ENCODE peak calls at places on chromosomes 7 and 10, in five cellular contexts. F is esophagus squamous epithelium, J is left ventricle myocardium inferior, O is neural progenitor cell, L is SJSA1. M is an unnamed sample.

GRCh38 chr7:66211429-66211828 is 6.3 kb downstream of the TPST1 start:
- DNase-seq in O (no peak), F (no peak), J (no peak), L (no peak), M (peak; percentile 29)

GRCh38 chr10:51204076-51204475 is 129.8 kb downstream of the PRKG1 start:
- DNase-seq in F (no peak), O (no peak), L (no peak), J (no peak), M (no peak)

GRCh38 chr10:59036311-59037017 is 140.0 kb upstream of the PHYHIPL start:
- DNase-seq in J (no peak), L (no peak), F (no peak), O (no peak), M (no peak)

GRCh38 chr7:1620835-1621234 is 49.2 kb upstream of the ELFN1 start:
- DNase-seq in J (no peak), O (no peak), F (no peak), L (no peak), M (no peak)

GRCh38 chr7:77415474-77415821 is 701 bp downstream of the GSAP start:
- DNase-seq in F (no peak), J (no peak), L (no peak), O (peak; percentile 42), M (no peak)

GRCh38 chr10:121189092-121189491 is 337.9 kb downstream of the WDR11 start:
- DNase-seq in O (no peak), F (no peak), J (no peak), L (no peak), M (no peak)

GRCh38 chr10:91690412-91690811 is 57.5 kb upstream of the PPP1R3C start:
- DNase-seq in O (no peak), F (no peak), J (no peak), L (no peak), M (no peak)

GRCh38 chr7:81603-82342 is 110.6 kb upstream of the FAM20C start:
- DNase-seq in O (no peak), F (no peak), J (no peak), L (peak; percentile 25), M (peak; percentile 6)

GRCh38 chr10:21751341-21752310 is 217.6 kb downstream of the MLLT10 start:
- DNase-seq in J (no peak), L (no peak), F (no peak), O (no peak), M (no peak)

GRCh38 chr10:131870411-131870810 is 30.4 kb upstream of the PPP2R2D start:
- DNase-seq in F (no peak), J (no peak), O (no peak), L (no peak), M (no peak)

GRCh38 chr10:131865223-131865917 is 35.4 kb upstream of the PPP2R2D start:
- DNase-seq in L (no peak), J (no peak), O (no peak), F (no peak), M (no peak)

GRCh38 chr10:131869344-131869743 is 31.5 kb upstream of the PPP2R2D start:
- DNase-seq in J (no peak), L (no peak), F (no peak), O (no peak), M (no peak)

GRCh38 chr10:131870831-131871672 is 29.8 kb upstream of the PPP2R2D start:
- DNase-seq in F (no peak), O (no peak), L (no peak), J (no peak), M (no peak)

GRCh38 chr10:131868436-131868835 is 32.4 kb upstream of the PPP2R2D start:
- DNase-seq in O (no peak), J (no peak), F (no peak), L (no peak), M (no peak)
- H3K27me3 ChIP-seq in O (no peaks in the 10 kb centered on the region), J (peaks cover 81% of the 10 kb centered on the region), F (peaks cover 67% of the 10 kb centered on the region), L (no peaks in the 10 kb centered on the region), M (no peaks in the 10 kb centered on the region)

DNA sequence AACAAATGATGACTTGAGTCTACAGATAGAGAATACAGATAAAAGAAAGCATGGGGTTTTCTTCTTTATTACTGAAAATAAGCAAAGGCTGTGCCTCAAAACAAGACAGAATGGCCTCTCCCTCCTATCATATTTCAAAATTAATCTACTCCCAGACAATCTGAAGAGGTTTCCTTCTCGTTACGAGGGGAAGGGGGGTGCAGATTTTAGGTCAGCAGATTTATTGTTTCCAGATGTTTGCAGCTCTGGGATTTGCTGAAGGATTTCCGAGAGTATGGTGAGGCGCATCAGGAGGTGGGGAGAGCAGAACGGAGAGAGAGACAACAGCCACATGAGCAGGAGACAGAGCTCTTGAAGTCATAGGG is 89.8 kb downstream of the KIAA1549 start:
- DNase-seq in L (no peak), O (no peak), J (no peak), F (no peak), M (no peak)
- H3K27me3 ChIP-seq in L (no peaks in the 10 kb centered on the region), O (no peaks in the 10 kb centered on the region), J (no peaks in the 10 kb centered on the region), F (no peaks in the 10 kb centered on the region), M (no peaks in the 10 kb centered on the region)

DNA sequence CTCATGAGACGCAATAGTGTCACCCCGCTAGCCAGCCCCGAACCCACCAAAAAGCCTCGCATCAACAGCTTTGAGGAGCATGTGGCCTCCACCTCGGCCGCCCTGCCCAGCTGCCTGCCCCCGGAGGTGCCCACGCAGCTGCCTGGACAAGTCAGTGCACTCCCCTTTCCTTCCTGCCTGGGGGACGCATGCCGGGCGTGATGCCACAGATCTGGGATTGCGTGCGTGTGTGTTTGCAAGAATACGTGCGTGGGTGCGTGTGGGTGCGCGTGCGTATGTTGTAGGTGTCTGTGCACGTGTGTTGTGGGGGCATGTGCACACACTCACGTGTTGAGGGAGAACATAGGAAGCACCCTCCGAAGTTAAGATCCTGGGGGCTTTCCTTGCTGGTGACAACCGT is 23.5 kb downstream of the PFKFB3 start:
- DNase-seq in F (no peak), O (no peak), J (no peak), L (no peak), M (no peak)
- H3K27me3 ChIP-seq in F (no peaks in the 10 kb centered on the region), O (no peaks in the 10 kb centered on the region), J (no peaks in the 10 kb centered on the region), L (no peaks in the 10 kb centered on the region), M (no peaks in the 10 kb centered on the region)

GRCh38 chr7:27142562-27143021 is 889 bp downstream of the HOXA5 start:
- DNase-seq in F (no peak), O (no peak), L (no peak), J (no peak), M (no peak)

GRCh38 chr7:27144799-27145166 is 1.3 kb upstream of the HOXA5 start:
- DNase-seq in J (no peak), L (peak; percentile 41), F (no peak), O (no peak), M (no peak)

GRCh38 chr7:27145167-27145883 is 1.8 kb upstream of the HOXA5 start:
- DNase-seq in F (no peak), J (no peak), L (peak; percentile 37), O (no peak), M (no peak)

GRCh38 chr7:27143022-27143949 is at the start of gene HOXA5:
- DNase-seq in F (no peak), J (no peak), L (peak; percentile 76), O (peak; percentile 90), M (peak; percentile 71)

DNA sequence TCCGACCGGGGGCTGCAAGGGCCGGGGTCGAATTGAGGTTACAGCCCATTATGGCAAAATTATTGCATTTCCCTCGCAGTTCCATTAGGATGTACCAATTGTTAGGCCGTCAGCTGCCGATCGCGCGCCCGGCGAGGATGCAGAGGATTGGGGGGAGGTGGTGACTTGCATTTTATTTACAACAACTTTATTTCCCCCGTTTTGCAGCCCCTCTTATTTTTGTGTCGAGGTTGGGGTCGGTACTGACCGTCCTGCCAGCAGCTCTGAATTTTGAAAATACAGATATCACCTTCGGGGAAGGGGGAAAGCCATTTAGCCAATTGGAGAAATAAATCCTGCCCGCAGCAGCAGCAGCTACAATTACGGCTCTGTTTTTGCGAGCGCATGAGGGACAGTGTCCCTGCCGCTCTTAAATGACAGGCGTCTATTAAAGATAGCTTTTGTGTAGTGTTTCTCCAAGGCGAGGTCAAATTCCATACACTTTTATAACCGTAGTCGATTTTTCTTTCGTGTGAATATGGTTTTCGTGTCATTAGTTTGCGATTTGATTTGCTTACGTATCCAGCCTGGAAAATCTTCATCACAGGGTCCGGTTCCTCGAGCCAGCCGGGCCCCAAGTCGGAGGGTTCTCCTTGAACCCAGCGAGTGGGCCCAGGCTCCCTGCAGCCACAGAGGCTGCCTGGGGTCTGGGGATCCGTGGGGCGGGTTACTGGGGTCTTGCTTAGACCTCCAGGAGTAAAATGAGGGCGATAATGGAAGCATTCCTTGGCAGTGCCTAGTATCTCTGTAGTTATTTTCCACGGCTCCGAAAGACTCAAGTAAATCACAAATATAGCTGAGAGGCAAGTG is 693 bp upstream of the HOXA5 start:
- DNase-seq in L (peak; percentile 25), F (no peak), O (no peak), J (no peak), M (no peak)
- H3K27me3 ChIP-seq in L (no peaks in the 10 kb centered on the region), F (peaks cover 92% of the 10 kb centered on the region), O (peaks cover 100% of the 10 kb centered on the region), J (peaks cover 100% of the 10 kb centered on the region), M (no peaks in the 10 kb centered on the region)

DNA sequence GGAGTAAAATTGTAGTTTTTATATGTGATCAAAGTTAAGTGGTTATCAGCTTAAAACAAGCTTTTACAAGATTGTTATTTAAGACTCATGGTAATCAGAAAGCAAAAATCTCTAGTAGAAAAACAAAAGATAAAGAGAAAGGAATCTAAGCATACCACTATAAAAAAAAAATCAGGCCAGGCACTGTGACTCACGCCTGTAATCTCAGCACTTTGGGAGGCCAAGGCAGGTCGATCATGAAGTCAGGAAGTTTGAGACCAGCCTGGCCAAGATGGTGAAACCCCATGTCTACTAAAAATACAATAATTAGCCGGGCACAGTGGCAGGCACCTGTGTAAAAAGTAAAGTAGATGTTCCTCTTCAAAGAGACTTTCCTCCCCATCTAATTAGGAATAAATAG is 265.9 kb upstream of the NRP1 start:
- DNase-seq in J (no peak), L (no peak), O (no peak), F (no peak), M (no peak)
- H3K27me3 ChIP-seq in J (no peaks in the 10 kb centered on the region), L (no peaks in the 10 kb centered on the region), O (no peaks in the 10 kb centered on the region), F (no peaks in the 10 kb centered on the region), M (no peaks in the 10 kb centered on the region)

GRCh38 chr7:26369519-26370385 is 78.1 kb downstream of the SNX10 start:
- DNase-seq in O (peak; percentile 56), J (no peak), F (no peak), L (no peak), M (no peak)

GRCh38 chr7:26375604-26376207 is 84.0 kb downstream of the SNX10 start:
- DNase-seq in O (peak; percentile 4), J (no peak), F (no peak), L (no peak), M (no peak)

GRCh38 chr7:26372211-26372610 is 80.5 kb downstream of the SNX10 start:
- DNase-seq in L (no peak), J (no peak), O (no peak), F (no peak), M (no peak)

GRCh38 chr7:26374665-26375373 is 83.2 kb downstream of the SNX10 start:
- DNase-seq in L (no peak), O (no peak), J (no peak), F (no peak), M (no peak)

GRCh38 chr7:26372738-26373137 is 81.1 kb downstream of the SNX10 start:
- DNase-seq in L (no peak), J (no peak), F (no peak), O (no peak), M (no peak)
- H3K27me3 ChIP-seq in L (peaks cover 68% of the 10 kb centered on the region), J (peaks cover 99% of the 10 kb centered on the region), F (peaks cover 86% of the 10 kb centered on the region), O (peaks cover 23% of the 10 kb centered on the region), M (peaks cover 12% of the 10 kb centered on the region)

GRCh38 chr7:157514746-157515145 is 177.9 kb downstream of the DNAJB6 start:
- DNase-seq in J (no peak), F (no peak), L (no peak), O (no peak), M (no peak)
- H3K27me3 ChIP-seq in J (peaks cover 55% of the 10 kb centered on the region), F (peaks cover 45% of the 10 kb centered on the region), L (no peaks in the 10 kb centered on the region), O (peaks cover 17% of the 10 kb centered on the region), M (no peaks in the 10 kb centered on the region)

GRCh38 chr7:4297843-4298219 is 384.3 kb upstream of the FOXK1 start:
- DNase-seq in J (no peak), L (no peak), F (no peak), O (no peak), M (no peak)
- H3K27me3 ChIP-seq in J (no peaks in the 10 kb centered on the region), L (no peaks in the 10 kb centered on the region), F (no peaks in the 10 kb centered on the region), O (no peaks in the 10 kb centered on the region), M (no peaks in the 10 kb centered on the region)